ENCODE peak calls at places on chromosomes 13 and 19, in four cellular contexts. E, Z, Q and P are unnamed samples.

GRCh38 chr13:68895696-68896095 is 1211.9 kb upstream of the ATXN8OS start:
- DNase-seq in Z (no peak), Q (no peak), E (no peak), P (no peak)

GRCh38 chr13:85828094-85828684 is 29.0 kb upstream of the SLITRK6 start:
- DNase-seq in E (no peak), Q (peak; percentile 47), Z (peak; percentile 2), P (no peak)

GRCh38 chr19:45295873-45296272 is 26.8 kb downstream of the CKM start:
- DNase-seq in Q (no peak), E (no peak), Z (no peak), P (no peak)

GRCh38 chr19:18425515-18426415 is 6.6 kb downstream of the SSBP4 start:
- DNase-seq in Q (peak; percentile 26), Z (peak; percentile 61), E (peak; percentile 80), P (no peak)

GRCh38 chr13:87274209-87274819 is 396.9 kb upstream of the SLITRK5 start:
- DNase-seq in Z (peak; percentile 28), Q (peak; percentile 89), E (no peak), P (no peak)

GRCh38 chr13:90055121-90055520 is 1292.4 kb upstream of the MIR17HG start:
- DNase-seq in Z (no peak), Q (no peak), E (no peak), P (no peak)

GRCh38 chr13:102012299-102013293 is 389.3 kb downstream of the FGF14 start:
- DNase-seq in E (no peak), Q (no peak), Z (no peak), P (no peak)

GRCh38 chr13:20125129-20125782 is 35.6 kb downstream of the GJA3 start:
- DNase-seq in Z (peak; percentile 72), Q (no peak), E (no peak), P (no peak)

GRCh38 chr13:45367358-45367757 is 26.4 kb upstream of the TPT1 start:
- DNase-seq in Q (peak; percentile 72), E (no peak), Z (peak; percentile 66), P (no peak)

GRCh38 chr13:39376088-39376487 is 226.9 kb downstream of the LHFPL6 start:
- DNase-seq in Z (no peak), E (no peak), Q (no peak), P (no peak)

GRCh38 chr13:33228645-33229445 is 56.7 kb downstream of the STARD13 start:
- DNase-seq in E (no peak), Z (no peak), Q (peak; percentile 73), P (no peak)

GRCh38 chr13:21124853-21125252 is 51.5 kb downstream of the SKA3 start:
- DNase-seq in E (no peak), Z (peak; percentile 23), Q (peak; percentile 50), P (no peak)

GRCh38 chr13:21661510-21661909 is 9.4 kb upstream of the FGF9 start:
- DNase-seq in Z (no peak), E (no peak), Q (no peak), P (no peak)

GRCh38 chr19:17972230-17972629 is 5.3 kb downstream of the KCNN1 start:
- DNase-seq in E (no peak), Z (no peak), Q (no peak), P (no peak)

GRCh38 chr13:24168980-24169379 is 8.5 kb downstream of the SPATA13 start:
- DNase-seq in E (no peak), Q (no peak), Z (peak; percentile 75), P (no peak)

GRCh38 chr19:49019242-49019932 is 2.5 kb upstream of the LHB start:
- DNase-seq in E (peak; percentile 75), Z (peak; percentile 78), Q (peak; percentile 93), P (peak; percentile 4)

GRCh38 chr13:24076124-24076523 is 84.4 kb upstream of the SPATA13 start:
- DNase-seq in E (no peak), Q (no peak), Z (no peak), P (no peak)

GRCh38 chr19:3576696-3577443 is 4.1 kb downstream of the HMG20B start:
- DNase-seq in Z (peak; percentile 84), Q (peak; percentile 88), E (peak; percentile 82), P (no peak)

GRCh38 chr13:99661791-99662190 is 160.5 kb downstream of the TM9SF2 start:
- DNase-seq in Q (peak; percentile 93), Z (no peak), E (no peak), P (no peak)

GRCh38 chr19:40445945-40446784 is 2.0 kb upstream of the SERTAD3 start:
- DNase-seq in E (no peak), Q (peak; percentile 81), Z (no peak), P (no peak)

GRCh38 chr13:111503905-111504695 is 183.7 kb downstream of the TEX29 start:
- DNase-seq in Q (no peak), E (no peak), Z (no peak), P (no peak)

GRCh38 chr19:5194641-5195040 is 146.0 kb downstream of the PTPRS start:
- DNase-seq in Z (no peak), E (no peak), Q (no peak), P (no peak)

GRCh38 chr13:41966671-41967070 is 5.8 kb upstream of the VWA8 start:
- DNase-seq in Z (no peak), Q (no peak), E (no peak), P (no peak)

GRCh38 chr13:24032252-24032651 is 128.3 kb upstream of the SPATA13 start:
- DNase-seq in Z (no peak), E (no peak), Q (no peak), P (no peak)

GRCh38 chr13:75721307-75721706 is 85.2 kb downstream of the LMO7 start:
- DNase-seq in Q (no peak), E (no peak), Z (no peak), P (no peak)

GRCh38 chr13:99086149-99086868 is 108.4 kb upstream of the DOCK9 start:
- DNase-seq in Z (peak; percentile 69), E (peak; percentile 76), Q (peak; percentile 62), P (no peak)

DNA sequence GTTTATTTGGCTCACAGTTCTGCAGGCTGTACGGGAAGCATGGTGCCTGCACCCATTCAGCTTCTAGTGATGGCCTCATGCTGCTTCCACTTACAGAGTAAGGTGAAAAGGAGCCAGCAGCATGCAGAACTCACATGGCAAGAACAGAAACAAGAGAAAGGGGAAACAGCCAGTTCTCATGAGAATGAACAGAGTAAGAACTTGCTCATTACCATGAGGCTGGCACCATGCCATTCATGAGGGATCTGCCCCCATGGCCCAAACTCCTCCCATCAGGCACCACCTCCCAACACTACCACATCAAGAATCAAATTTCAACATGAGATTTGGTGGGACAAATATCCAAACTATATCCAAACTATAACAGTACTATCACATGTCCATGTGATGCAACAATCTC is 72.1 kb downstream of the KATNAL1 start:
- DNase-seq in Q (no peak), E (no peak), Z (no peak), P (no peak)
- H3K27ac ChIP-seq in Q (no peak overlapping the region), E (no peak overlapping the region), Z (no peak overlapping the region), P (no peak overlapping the region)

GRCh38 chr19:35161434-35161743 is 6.9 kb downstream of the FXYD5 start:
- DNase-seq in Z (no peak), E (no peak), Q (no peak), P (no peak)
- H3K27ac ChIP-seq in Z (no peak overlapping the region), E (no peak overlapping the region), Q (no peak overlapping the region), P (no peak overlapping the region)

DNA sequence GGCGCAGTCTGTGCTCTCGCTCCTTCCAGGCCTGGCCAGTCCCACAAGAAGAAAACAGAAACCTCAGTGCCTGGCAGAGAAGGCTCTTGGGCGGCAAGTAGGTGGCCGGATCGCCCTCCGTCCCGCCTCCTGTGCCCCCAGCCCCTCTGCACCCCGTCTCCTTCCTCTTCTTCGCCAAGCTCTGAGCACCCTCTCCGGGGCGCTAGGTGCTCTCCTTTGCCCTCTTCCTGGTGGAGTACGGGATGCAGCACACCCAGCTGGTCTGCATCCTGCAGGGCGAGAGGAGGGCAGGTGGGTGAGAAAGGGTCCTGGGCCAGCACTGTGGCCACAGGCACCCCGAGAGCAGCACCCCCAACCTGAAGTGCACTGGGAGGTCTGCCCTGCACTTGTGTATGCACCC is 17.3 kb downstream of the C13orf46 start:
- DNase-seq in E (no peak), Z (no peak), Q (no peak), P (no peak)
- H3K27ac ChIP-seq in E (no peak overlapping the region), Z (no peak overlapping the region), Q (no peak overlapping the region), P (no peak overlapping the region)

GRCh38 chr19:12952488-12953455 is 4.3 kb downstream of the GADD45GIP1 start:
- DNase-seq in E (peak; percentile 49), Q (no peak), Z (peak; percentile 80), P (peak; percentile 77)
- H3K27ac ChIP-seq in E (no peak overlapping the region), Q (peak overlapping the region; percentile 75), Z (peak overlapping the region; percentile 89), P (peak overlapping the region; percentile 69)

GRCh38 chr19:8545743-8546142 is 31.5 kb downstream of the MYO1F start:
- DNase-seq in E (no peak), Z (no peak), Q (no peak), P (no peak)
- H3K27ac ChIP-seq in E (no peak overlapping the region), Z (no peak overlapping the region), Q (no peak overlapping the region), P (no peak overlapping the region)

GRCh38 chr19:55678121-55678671 is 3.2 kb downstream of the EPN1 start:
- DNase-seq in Q (no peak), E (no peak), Z (peak; percentile 63), P (no peak)
- H3K27ac ChIP-seq in Q (no peak overlapping the region), E (no peak overlapping the region), Z (peak overlapping the region; percentile 88), P (no peak overlapping the region)

GRCh38 chr19:54208784-54209057 is 8.1 kb downstream of the RPS9 start:
- DNase-seq in Q (peak; percentile 38), Z (no peak), E (no peak), P (no peak)

GRCh38 chr19:54209058-54209747 is 8.5 kb downstream of the RPS9 start:
- DNase-seq in Z (no peak), E (peak; percentile 59), Q (peak; percentile 52), P (peak; percentile 53)

GRCh38 chr19:54207908-54208783 is 7.5 kb downstream of the RPS9 start:
- DNase-seq in Q (no peak), Z (peak; percentile 98), E (peak; percentile 82), P (peak; percentile 17)

GRCh38 chr19:54211214-54211613 is 10.6 kb downstream of the RPS9 start:
- DNase-seq in Z (no peak), E (no peak), Q (no peak), P (no peak)

DNA sequence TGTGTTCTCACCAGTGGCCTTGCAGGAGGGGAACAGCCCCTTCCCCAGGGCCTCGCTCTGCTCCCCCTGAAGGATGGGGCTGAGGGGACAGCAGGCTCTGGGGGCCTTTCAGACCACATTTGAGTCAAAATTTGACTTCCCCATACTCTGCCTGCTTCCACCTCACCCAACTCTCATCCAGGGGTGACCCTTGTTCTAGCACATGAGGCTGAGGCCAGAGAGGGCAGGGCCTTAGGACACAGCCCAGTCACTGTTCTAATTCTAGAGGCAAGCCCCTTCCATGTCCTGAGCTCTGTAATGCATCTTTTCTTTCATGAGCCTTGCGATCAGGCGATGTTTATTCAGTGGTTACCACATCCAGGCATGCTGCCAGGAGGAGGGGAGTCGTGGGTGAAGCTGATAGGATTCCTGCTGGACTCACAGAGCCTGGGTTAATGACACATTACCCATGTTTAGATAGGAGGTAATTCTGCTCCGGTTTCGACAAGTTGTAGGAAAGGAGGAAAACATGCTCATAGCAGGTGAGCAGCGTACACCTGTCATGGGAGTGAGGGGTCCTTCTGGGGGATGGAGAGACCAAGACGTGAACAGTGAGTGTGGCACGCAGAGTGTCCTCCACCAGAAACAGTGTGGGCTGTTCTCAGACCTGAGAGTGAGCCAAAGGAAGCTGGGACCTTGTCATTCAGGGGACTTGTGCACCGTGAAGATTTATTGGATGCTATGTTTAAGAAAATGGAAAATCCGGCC is 9.3 kb downstream of the RPS9 start:
- DNase-seq in E (peak; percentile 93), Q (no peak), Z (peak; percentile 99), P (no peak)
- H3K27ac ChIP-seq in E (peak overlapping the region; percentile 57), Q (peak overlapping the region; percentile 94), Z (peak overlapping the region; percentile 100), P (peak overlapping the region; percentile 97)